ENCODE peak calls at places on chromosomes 7 and 10, in nine cellular contexts. T, S, J, W, L, F, C, I and B are unnamed samples.
A peak's percentile ranks its signal among the peaks of the same experiment; 100 is the strongest.

GRCh38 chr7:57414852-57415251 is 35.1 kb upstream of the ZNF716 start:
- DNase-seq in T (no peak), S (no peak), J (no peak), W (no peak), L (no peak), F (no peak), C (no peak), I (no peak), B (no peak)

GRCh38 chr7:98713411-98713810 is 96.3 kb downstream of the NPTX2 start:
- DNase-seq in T (no peak), S (no peak), J (no peak), W (no peak), L (no peak), F (peak; percentile 2), C (no peak), I (no peak), B (no peak)

GRCh38 chr10:96890172-96890513 is 58.0 kb downstream of the LCOR start:
- DNase-seq in T (no peak), S (no peak), J (no peak), W (no peak), L (no peak), F (peak; percentile 10), C (no peak), I (peak; percentile 8), B (peak; percentile 30)

GRCh38 chr10:43136432-43136831 is 1.8 kb upstream of the CSGALNACT2 start:
- DNase-seq in T (no peak), S (no peak), J (no peak), W (no peak), L (no peak), F (no peak), C (no peak), I (no peak), B (no peak)

GRCh38 chr10:84613336-84614021 is 285.1 kb downstream of the CCSER2 start:
- DNase-seq in T (no peak), S (no peak), J (peak; percentile 37), W (peak; percentile 49), L (peak; percentile 26), F (peak; percentile 38), C (peak; percentile 2), I (peak; percentile 70), B (peak; percentile 49)

GRCh38 chr7:125423444-125424155 is 494.0 kb upstream of the POT1 start:
- DNase-seq in T (no peak), S (no peak), J (no peak), W (no peak), L (no peak), F (peak; percentile 2), C (peak; percentile 93), I (peak; percentile 89), B (peak; percentile 26)

GRCh38 chr10:99993994-99994689 is 15.6 kb downstream of the DNMBP start:
- DNase-seq in T (peak; percentile 32), S (peak; percentile 9), J (no peak), W (no peak), L (peak; percentile 10), F (peak; percentile 97), C (peak; percentile 98), I (peak; percentile 77), B (peak; percentile 50)

GRCh38 chr10:6365384-6365783 is 162.7 kb downstream of the PFKFB3 start:
- DNase-seq in T (no peak), S (no peak), J (no peak), W (no peak), L (no peak), F (no peak), C (no peak), I (no peak), B (no peak)

GRCh38 chr7:32532716-32533115 is 37.4 kb downstream of the AVL9 start:
- DNase-seq in T (no peak), S (no peak), J (no peak), W (no peak), L (no peak), F (no peak), C (no peak), I (no peak), B (no peak)

GRCh38 chr7:155907450-155908177 is 95.4 kb upstream of the SHH start:
- DNase-seq in T (no peak), S (no peak), J (no peak), W (no peak), L (no peak), F (no peak), C (no peak), I (no peak), B (no peak)

GRCh38 chr10:71812016-71812912 is 38.8 kb downstream of the PSAP start:
- DNase-seq in T (peak; percentile 73), S (peak; percentile 69), J (peak; percentile 34), W (peak; percentile 83), L (peak; percentile 79), F (peak; percentile 65), C (peak; percentile 48), I (peak; percentile 62), B (peak; percentile 83)

GRCh38 chr7:73885975-73886798 is 25.2 kb downstream of the TMEM270 start:
- DNase-seq in T (no peak), S (no peak), J (no peak), W (peak; percentile 58), L (peak; percentile 20), F (peak; percentile 55), C (no peak), I (no peak), B (no peak)

GRCh38 chr10:97596101-97597055 is 6.9 kb downstream of the C10orf62 start:
- DNase-seq in T (no peak), S (no peak), J (no peak), W (no peak), L (no peak), F (peak; percentile 94), C (peak; percentile 90), I (peak; percentile 80), B (peak; percentile 36)

GRCh38 chr7:135079068-135079467 is 68.8 kb upstream of the TMEM140 start:
- DNase-seq in T (no peak), S (no peak), J (no peak), W (no peak), L (no peak), F (no peak), C (no peak), I (no peak), B (no peak)